ENCODE peak calls at places on chromosomes 13 and 19, in nine cellular contexts. One of them, this sample, is unnamed.

GRCh38 chr19:38733493-38734175 is 10.6 kb downstream of the CAPN12 start:
- DNase-seq in dermis microvascular lymphatic vessel endothelial cell: peak; percentile 30
- DNase-seq in K562: no peak
- DNase-seq in activated B cell treated with CpG ODN at 0.5 μM for 24 hours: no peak
- DNase-seq in foreskin fibroblast: no peak
- DNase-seq in kidney epithelial cell: no peak
- DNase-seq in CD4-positive, alpha-beta T cell: no peak
- DNase-seq in naive B cell: no peak
- DNase-seq in heart left ventricle: no peak
- DNase-seq in this sample: no peak

GRCh38 chr13:51153527-51153926 is 42.5 kb upstream of the C13orf42 start:
- DNase-seq in dermis microvascular lymphatic vessel endothelial cell: no peak
- DNase-seq in K562: no peak
- DNase-seq in activated B cell treated with CpG ODN at 0.5 μM for 24 hours: no peak
- DNase-seq in foreskin fibroblast: no peak
- DNase-seq in kidney epithelial cell: no peak
- DNase-seq in CD4-positive, alpha-beta T cell: no peak
- DNase-seq in naive B cell: no peak
- DNase-seq in heart left ventricle: no peak
- DNase-seq in this sample: no peak

GRCh38 chr13:109154146-109154545 is 524.7 kb downstream of the MYO16 start:
- DNase-seq in dermis microvascular lymphatic vessel endothelial cell: no peak
- DNase-seq in K562: no peak
- DNase-seq in activated B cell treated with CpG ODN at 0.5 μM for 24 hours: no peak
- DNase-seq in foreskin fibroblast: no peak
- DNase-seq in kidney epithelial cell: no peak
- DNase-seq in CD4-positive, alpha-beta T cell: no peak
- DNase-seq in naive B cell: no peak
- DNase-seq in heart left ventricle: no peak
- DNase-seq in this sample: no peak

GRCh38 chr19:342801-343421 is 1.7 kb downstream of the MIER2 start:
- DNase-seq in dermis microvascular lymphatic vessel endothelial cell: peak; percentile 97
- DNase-seq in K562: peak; percentile 69
- DNase-seq in activated B cell treated with CpG ODN at 0.5 μM for 24 hours: no peak
- DNase-seq in foreskin fibroblast: peak; percentile 87
- DNase-seq in kidney epithelial cell: peak; percentile 45
- DNase-seq in CD4-positive, alpha-beta T cell: no peak
- DNase-seq in naive B cell: no peak
- DNase-seq in heart left ventricle: peak; percentile 77
- DNase-seq in this sample: peak; percentile 73

GRCh38 chr19:383922-384800 is 24.8 kb downstream of the C2CD4C start:
- DNase-seq in dermis microvascular lymphatic vessel endothelial cell: peak; percentile 45
- DNase-seq in K562: peak; percentile 47
- DNase-seq in activated B cell treated with CpG ODN at 0.5 μM for 24 hours: no peak
- DNase-seq in foreskin fibroblast: no peak
- DNase-seq in kidney epithelial cell: no peak
- DNase-seq in CD4-positive, alpha-beta T cell: no peak
- DNase-seq in naive B cell: no peak
- DNase-seq in heart left ventricle: peak; percentile 72
- DNase-seq in this sample: no peak

GRCh38 chr13:39119422-39119821 is 81.2 kb downstream of the NHLRC3 start:
- DNase-seq in dermis microvascular lymphatic vessel endothelial cell: no peak
- DNase-seq in K562: no peak
- DNase-seq in activated B cell treated with CpG ODN at 0.5 μM for 24 hours: no peak
- DNase-seq in foreskin fibroblast: no peak
- DNase-seq in kidney epithelial cell: no peak
- DNase-seq in CD4-positive, alpha-beta T cell: no peak
- DNase-seq in naive B cell: no peak
- DNase-seq in heart left ventricle: no peak
- DNase-seq in this sample: no peak

GRCh38 chr13:31663880-31664585 is 75.3 kb upstream of the RXFP2 start:
- DNase-seq in dermis microvascular lymphatic vessel endothelial cell: no peak
- DNase-seq in K562: no peak
- DNase-seq in activated B cell treated with CpG ODN at 0.5 μM for 24 hours: no peak
- DNase-seq in foreskin fibroblast: no peak
- DNase-seq in kidney epithelial cell: no peak
- DNase-seq in CD4-positive, alpha-beta T cell: no peak
- DNase-seq in naive B cell: no peak
- DNase-seq in heart left ventricle: no peak
- DNase-seq in this sample: no peak

GRCh38 chr13:21668665-21669599 is 1.9 kb upstream of the FGF9 start:
- DNase-seq in dermis microvascular lymphatic vessel endothelial cell: peak; percentile 8
- DNase-seq in K562: no peak
- DNase-seq in activated B cell treated with CpG ODN at 0.5 μM for 24 hours: peak; percentile 21
- DNase-seq in foreskin fibroblast: no peak
- DNase-seq in kidney epithelial cell: no peak
- DNase-seq in CD4-positive, alpha-beta T cell: no peak
- DNase-seq in naive B cell: peak; percentile 60
- DNase-seq in heart left ventricle: peak; percentile 61
- DNase-seq in this sample: peak; percentile 50

GRCh38 chr13:40644838-40645620 is 21.4 kb downstream of the FOXO1 start:
- DNase-seq in dermis microvascular lymphatic vessel endothelial cell: no peak
- DNase-seq in K562: no peak
- DNase-seq in activated B cell treated with CpG ODN at 0.5 μM for 24 hours: no peak
- DNase-seq in foreskin fibroblast: no peak
- DNase-seq in kidney epithelial cell: no peak
- DNase-seq in CD4-positive, alpha-beta T cell: no peak
- DNase-seq in naive B cell: no peak
- DNase-seq in heart left ventricle: no peak
- DNase-seq in this sample: no peak

GRCh38 chr19:16076154-16076957 is at the start of gene TPM4:
- DNase-seq in dermis microvascular lymphatic vessel endothelial cell: peak; percentile 90
- DNase-seq in K562: peak; percentile 93
- DNase-seq in activated B cell treated with CpG ODN at 0.5 μM for 24 hours: peak; percentile 77
- DNase-seq in foreskin fibroblast: peak; percentile 98
- DNase-seq in kidney epithelial cell: peak; percentile 73
- DNase-seq in CD4-positive, alpha-beta T cell: peak; percentile 65
- DNase-seq in naive B cell: peak; percentile 82
- DNase-seq in heart left ventricle: peak; percentile 97
- DNase-seq in this sample: peak; percentile 88

GRCh38 chr19:12733369-12733896 is 1.1 kb downstream of the TRIR start:
- DNase-seq in dermis microvascular lymphatic vessel endothelial cell: peak; percentile 18
- DNase-seq in K562: peak; percentile 81
- DNase-seq in activated B cell treated with CpG ODN at 0.5 μM for 24 hours: no peak
- DNase-seq in foreskin fibroblast: peak; percentile 64
- DNase-seq in kidney epithelial cell: no peak
- DNase-seq in CD4-positive, alpha-beta T cell: no peak
- DNase-seq in naive B cell: peak; percentile 41
- DNase-seq in heart left ventricle: no peak
- DNase-seq in this sample: no peak

GRCh38 chr19:20912973-20913372 is 10.1 kb upstream of the ZNF85 start:
- DNase-seq in dermis microvascular lymphatic vessel endothelial cell: no peak
- DNase-seq in K562: no peak
- DNase-seq in activated B cell treated with CpG ODN at 0.5 μM for 24 hours: no peak
- DNase-seq in foreskin fibroblast: no peak
- DNase-seq in kidney epithelial cell: no peak
- DNase-seq in CD4-positive, alpha-beta T cell: no peak
- DNase-seq in naive B cell: no peak
- DNase-seq in heart left ventricle: no peak
- DNase-seq in this sample: no peak

GRCh38 chr13:51067376-51068125 is 43.5 kb downstream of the C13orf42 start:
- DNase-seq in dermis microvascular lymphatic vessel endothelial cell: peak; percentile 42
- DNase-seq in K562: no peak
- DNase-seq in activated B cell treated with CpG ODN at 0.5 μM for 24 hours: no peak
- DNase-seq in foreskin fibroblast: no peak
- DNase-seq in kidney epithelial cell: no peak
- DNase-seq in CD4-positive, alpha-beta T cell: no peak
- DNase-seq in naive B cell: no peak
- DNase-seq in heart left ventricle: no peak
- DNase-seq in this sample: no peak

GRCh38 chr19:58001895-58002369 is 688 bp downstream of the ZNF606 start:
- DNase-seq in dermis microvascular lymphatic vessel endothelial cell: peak; percentile 24
- DNase-seq in K562: no peak
- DNase-seq in activated B cell treated with CpG ODN at 0.5 μM for 24 hours: no peak
- DNase-seq in foreskin fibroblast: no peak
- DNase-seq in kidney epithelial cell: no peak
- DNase-seq in CD4-positive, alpha-beta T cell: peak; percentile 9
- DNase-seq in naive B cell: no peak
- DNase-seq in heart left ventricle: no peak
- DNase-seq in this sample: no peak

GRCh38 chr19:6997679-6998445 is 23.4 kb downstream of the MBD3L2B start:
- DNase-seq in dermis microvascular lymphatic vessel endothelial cell: no peak
- DNase-seq in K562: no peak
- DNase-seq in activated B cell treated with CpG ODN at 0.5 μM for 24 hours: no peak
- DNase-seq in foreskin fibroblast: peak; percentile 7
- DNase-seq in kidney epithelial cell: no peak
- DNase-seq in CD4-positive, alpha-beta T cell: no peak
- DNase-seq in naive B cell: no peak
- DNase-seq in heart left ventricle: no peak
- DNase-seq in this sample: no peak

GRCh38 chr13:77325371-77325941 is 1.4 kb downstream of the MYCBP2 start:
- DNase-seq in dermis microvascular lymphatic vessel endothelial cell: peak; percentile 21
- DNase-seq in K562: no peak
- DNase-seq in activated B cell treated with CpG ODN at 0.5 μM for 24 hours: no peak
- DNase-seq in foreskin fibroblast: no peak
- DNase-seq in kidney epithelial cell: no peak
- DNase-seq in CD4-positive, alpha-beta T cell: no peak
- DNase-seq in naive B cell: no peak
- DNase-seq in heart left ventricle: no peak
- DNase-seq in this sample: no peak

GRCh38 chr13:113077566-113077952 is 28.0 kb upstream of the F7 start:
- DNase-seq in dermis microvascular lymphatic vessel endothelial cell: no peak
- DNase-seq in K562: no peak
- DNase-seq in activated B cell treated with CpG ODN at 0.5 μM for 24 hours: no peak
- DNase-seq in foreskin fibroblast: no peak
- DNase-seq in kidney epithelial cell: no peak
- DNase-seq in CD4-positive, alpha-beta T cell: no peak
- DNase-seq in naive B cell: no peak
- DNase-seq in heart left ventricle: peak; percentile 35
- DNase-seq in this sample: peak; percentile 41

GRCh38 chr19:294341-294818 is 3.2 kb upstream of the PLPP2 start:
- DNase-seq in dermis microvascular lymphatic vessel endothelial cell: no peak
- DNase-seq in K562: no peak
- DNase-seq in activated B cell treated with CpG ODN at 0.5 μM for 24 hours: no peak
- DNase-seq in foreskin fibroblast: peak; percentile 35
- DNase-seq in kidney epithelial cell: no peak
- DNase-seq in CD4-positive, alpha-beta T cell: no peak
- DNase-seq in naive B cell: no peak
- DNase-seq in heart left ventricle: peak; percentile 46
- DNase-seq in this sample: peak; percentile 38

GRCh38 chr19:29878973-29879654 is 62.9 kb upstream of the URI1 start:
- DNase-seq in dermis microvascular lymphatic vessel endothelial cell: peak; percentile 7
- DNase-seq in K562: peak; percentile 71
- DNase-seq in activated B cell treated with CpG ODN at 0.5 μM for 24 hours: no peak
- DNase-seq in foreskin fibroblast: peak; percentile 20
- DNase-seq in kidney epithelial cell: no peak
- DNase-seq in CD4-positive, alpha-beta T cell: no peak
- DNase-seq in naive B cell: no peak
- DNase-seq in heart left ventricle: no peak
- DNase-seq in this sample: peak; percentile 66

GRCh38 chr19:8180018-8180417 is 29.2 kb upstream of the CERS4 start:
- DNase-seq in dermis microvascular lymphatic vessel endothelial cell: peak; percentile 9
- DNase-seq in K562: no peak
- DNase-seq in activated B cell treated with CpG ODN at 0.5 μM for 24 hours: no peak
- DNase-seq in foreskin fibroblast: no peak
- DNase-seq in kidney epithelial cell: no peak
- DNase-seq in CD4-positive, alpha-beta T cell: no peak
- DNase-seq in naive B cell: no peak
- DNase-seq in heart left ventricle: no peak
- DNase-seq in this sample: no peak

GRCh38 chr19:33214621-33215020 is 11.0 kb downstream of the SLC7A10 start:
- DNase-seq in dermis microvascular lymphatic vessel endothelial cell: no peak
- DNase-seq in K562: peak; percentile 34
- DNase-seq in activated B cell treated with CpG ODN at 0.5 μM for 24 hours: no peak
- DNase-seq in foreskin fibroblast: no peak
- DNase-seq in kidney epithelial cell: no peak
- DNase-seq in CD4-positive, alpha-beta T cell: no peak
- DNase-seq in naive B cell: no peak
- DNase-seq in heart left ventricle: peak; percentile 21
- DNase-seq in this sample: peak; percentile 26

GRCh38 chr19:7137120-7137519 is 67.6 kb downstream of the ZNF557 start:
- DNase-seq in dermis microvascular lymphatic vessel endothelial cell: no peak
- DNase-seq in K562: no peak
- DNase-seq in activated B cell treated with CpG ODN at 0.5 μM for 24 hours: no peak
- DNase-seq in foreskin fibroblast: no peak
- DNase-seq in kidney epithelial cell: no peak
- DNase-seq in CD4-positive, alpha-beta T cell: no peak
- DNase-seq in naive B cell: no peak
- DNase-seq in heart left ventricle: no peak
- DNase-seq in this sample: no peak

GRCh38 chr13:106373989-106374572 is 161.4 kb downstream of the EFNB2 start:
- DNase-seq in dermis microvascular lymphatic vessel endothelial cell: peak; percentile 72
- DNase-seq in K562: no peak
- DNase-seq in activated B cell treated with CpG ODN at 0.5 μM for 24 hours: no peak
- DNase-seq in foreskin fibroblast: peak; percentile 48
- DNase-seq in kidney epithelial cell: no peak
- DNase-seq in CD4-positive, alpha-beta T cell: no peak
- DNase-seq in naive B cell: no peak
- DNase-seq in heart left ventricle: no peak
- DNase-seq in this sample: no peak

This sample was measured in psoas muscle.